ENCODE peak calls at places on chromosomes 12 and 14, in eight cellular contexts. N, F, Y, I, V, U, W and P are unnamed samples.

GRCh38 chr12:99495797-99496196 is 151.8 kb upstream of the GARIN6 start:
- DNase-seq in N (no peak), F (no peak), Y (no peak), I (no peak), V (no peak), U (no peak), W (no peak), P (no peak)

GRCh38 chr14:90514015-90514398 is 117.2 kb downstream of the CALM1 start:
- DNase-seq in N (no peak), F (no peak), Y (no peak), I (no peak), V (peak; percentile 68), U (no peak), W (no peak), P (no peak)

GRCh38 chr12:104859144-104859543 is 98.9 kb downstream of the SLC41A2 start:
- DNase-seq in N (peak; percentile 39), F (no peak), Y (no peak), I (no peak), V (no peak), U (peak; percentile 49), W (no peak), P (peak; percentile 82)

GRCh38 chr12:120932956-120933526 is 28.9 kb upstream of the SPPL3 start:
- DNase-seq in N (no peak), F (no peak), Y (no peak), I (no peak), V (no peak), U (no peak), W (no peak), P (no peak)

GRCh38 chr14:22178330-22178981 is 410.6 kb downstream of the DAD1 start:
- DNase-seq in N (peak; percentile 9), F (no peak), Y (no peak), I (no peak), V (no peak), U (no peak), W (peak; percentile 17), P (no peak)

GRCh38 chr14:64800000-64800399 is 79.7 kb downstream of the SPTB start:
- DNase-seq in N (peak; percentile 53), F (no peak), Y (peak; percentile 36), I (no peak), V (peak; percentile 23), U (peak; percentile 30), W (no peak), P (peak; percentile 48)

GRCh38 chr12:85662209-85662607 is 174.0 kb downstream of the RASSF9 start:
- DNase-seq in N (no peak), F (no peak), Y (no peak), I (no peak), V (no peak), U (no peak), W (no peak), P (no peak)

GRCh38 chr12:19978193-19978592 is 390.1 kb upstream of the PDE3A start:
- DNase-seq in N (peak; percentile 79), F (no peak), Y (no peak), I (no peak), V (peak; percentile 28), U (peak; percentile 93), W (no peak), P (peak; percentile 1)

GRCh38 chr14:27427796-27428195 is 830.0 kb upstream of the NOVA1 start:
- DNase-seq in N (peak; percentile 8), F (no peak), Y (no peak), I (no peak), V (no peak), U (no peak), W (no peak), P (no peak)

GRCh38 chr12:131101703-131102492 is 148.2 kb downstream of the ADGRD1 start:
- DNase-seq in N (no peak), F (peak; percentile 76), Y (no peak), I (no peak), V (no peak), U (no peak), W (no peak), P (no peak)

GRCh38 chr14:92850492-92850891 is 56.4 kb downstream of the GOLGA5 start:
- DNase-seq in N (no peak), F (no peak), Y (no peak), I (no peak), V (no peak), U (peak; percentile 36), W (no peak), P (peak; percentile 55)

GRCh38 chr14:51554339-51554920 is 97.3 kb upstream of the FRMD6 start:
- DNase-seq in N (peak; percentile 80), F (no peak), Y (no peak), I (no peak), V (no peak), U (peak; percentile 91), W (no peak), P (peak; percentile 93)

GRCh38 chr12:79250955-79251354 is 386.4 kb downstream of the SYT1 start:
- DNase-seq in N (no peak), F (no peak), Y (no peak), I (no peak), V (no peak), U (peak; percentile 9), W (no peak), P (peak; percentile 33)

GRCh38 chr12:72214163-72214562 is 58.0 kb upstream of the TRHDE start:
- DNase-seq in N (peak; percentile 28), F (no peak), Y (no peak), I (no peak), V (no peak), U (no peak), W (no peak), P (no peak)

GRCh38 chr12:117695956-117696355 is 272.8 kb downstream of the KSR2 start:
- DNase-seq in N (no peak), F (no peak), Y (no peak), I (no peak), V (no peak), U (no peak), W (no peak), P (no peak)

GRCh38 chr12:89245090-89245489 is 107.2 kb downstream of the DUSP6 start:
- DNase-seq in N (peak; percentile 22), F (no peak), Y (no peak), I (no peak), V (no peak), U (no peak), W (no peak), P (peak; percentile 57)

GRCh38 chr12:6380141-6381121 is 3.5 kb upstream of the LTBR start:
- DNase-seq in N (peak; percentile 60), F (no peak), Y (no peak), I (no peak), V (no peak), U (no peak), W (no peak), P (peak; percentile 46)

DNA sequence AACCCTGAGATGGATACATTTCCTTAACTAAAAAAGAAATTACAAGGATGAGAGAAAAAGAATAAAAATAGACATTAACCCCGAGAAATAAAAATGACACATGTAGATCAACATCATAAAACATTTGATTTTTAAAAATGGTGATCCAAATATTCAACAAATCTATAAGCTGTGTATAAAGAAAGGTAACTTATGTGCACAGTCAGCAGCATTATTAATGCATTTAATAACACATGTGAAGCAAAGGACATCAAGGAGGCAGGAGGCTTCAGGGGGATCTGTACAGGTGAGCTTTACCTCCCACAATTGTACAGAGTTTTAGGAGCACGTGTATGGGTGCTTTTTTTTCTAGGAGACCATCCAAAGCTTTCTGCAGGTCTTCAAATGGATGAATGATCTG is 76.1 kb downstream of the MED13L start:
- DNase-seq in N (no peak), F (no peak), Y (no peak), I (no peak), V (no peak), U (no peak), W (no peak), P (no peak)
- TF ChIP-seq CTCF in N (no peak), F (no peak), Y (no peak), I (no peak), V (no peak), U (no peak), W (no peak), P (no peak)

DNA sequence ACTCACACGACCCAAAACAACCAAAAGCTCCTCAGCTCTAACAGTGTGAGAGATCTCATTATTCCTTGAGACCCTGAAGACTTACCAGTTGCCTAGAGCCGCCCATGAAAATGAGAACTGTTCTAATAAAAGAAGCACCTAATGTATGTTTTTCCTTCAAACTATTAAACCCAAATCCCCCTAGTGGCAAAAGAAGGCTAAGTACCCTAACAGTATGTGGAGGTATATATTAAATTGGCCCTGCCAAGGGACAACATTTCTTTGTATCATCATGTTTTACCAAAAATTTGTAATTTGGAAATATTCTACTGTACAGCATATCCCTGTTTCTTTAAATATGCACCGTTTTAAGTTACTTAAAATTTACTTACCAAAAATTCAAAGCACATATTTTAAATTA is 38.0 kb upstream of the PPFIA2 start:
- DNase-seq in N (peak; percentile 9), F (no peak), Y (peak; percentile 24), I (no peak), V (peak; percentile 9), U (no peak), W (no peak), P (no peak)
- TF ChIP-seq CTCF in N (peak; percentile 46), F (no peak), Y (peak; percentile 71), I (no peak), V (peak; percentile 28), U (no peak), W (no peak), P (peak; percentile 58)

GRCh38 chr12:124721501-124722154 is 142.0 kb downstream of the SCARB1 start:
- DNase-seq in N (no peak), F (no peak), Y (no peak), I (no peak), V (no peak), U (no peak), W (no peak), P (no peak)

GRCh38 chr12:124718052-124718451 is 145.6 kb downstream of the SCARB1 start:
- DNase-seq in N (no peak), F (no peak), Y (no peak), I (no peak), V (no peak), U (no peak), W (no peak), P (no peak)

GRCh38 chr12:124718458-124718857 is 145.2 kb downstream of the SCARB1 start:
- DNase-seq in N (no peak), F (no peak), Y (no peak), I (no peak), V (no peak), U (no peak), W (no peak), P (no peak)

GRCh38 chr12:124720687-124721500 is 142.8 kb downstream of the SCARB1 start:
- DNase-seq in N (peak; percentile 87), F (no peak), Y (no peak), I (no peak), V (peak; percentile 67), U (peak; percentile 62), W (no peak), P (no peak)

GRCh38 chr12:124720019-124720686 is 143.5 kb downstream of the SCARB1 start:
- DNase-seq in N (peak; percentile 81), F (no peak), Y (no peak), I (no peak), V (peak; percentile 52), U (peak; percentile 41), W (no peak), P (peak; percentile 36)
- TF ChIP-seq CTCF in N (peak; percentile 52), F (no peak), Y (peak; percentile 48), I (no peak), V (peak; percentile 34), U (peak; percentile 42), W (no peak), P (peak; percentile 50)

DNA sequence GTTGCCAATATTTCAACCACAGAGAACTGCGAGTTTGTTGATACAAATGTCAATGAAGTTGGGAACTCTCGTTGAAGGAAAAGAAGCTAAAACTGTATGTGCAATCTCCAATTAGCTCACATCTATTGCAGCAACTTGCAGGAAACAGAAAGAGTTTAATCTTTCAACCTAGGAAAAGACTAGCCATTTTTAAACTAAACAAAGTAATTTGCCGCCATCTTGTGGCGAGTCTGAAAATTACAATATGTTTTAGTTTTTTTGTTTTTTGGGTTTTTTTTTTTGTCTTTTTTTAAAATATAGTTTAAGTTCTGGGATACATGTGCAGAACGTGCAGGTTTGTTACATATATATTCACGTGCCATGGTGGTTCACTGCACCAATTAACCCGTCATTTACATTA is 131.2 kb upstream of the FOXG1 start:
- DNase-seq in N (peak; percentile 71), F (no peak), Y (peak; percentile 3), I (no peak), V (peak; percentile 57), U (no peak), W (no peak), P (no peak)
- TF ChIP-seq CTCF in N (peak; percentile 44), F (peak; percentile 24), Y (peak; percentile 51), I (peak; percentile 25), V (peak; percentile 67), U (peak; percentile 22), W (no peak), P (peak; percentile 86)